ENCODE peak calls at places on chromosomes 2 and 18, in nine cellular contexts. X is transverse colon, E is K562, N is stomach, L is GM23338, M is prostate gland, Z is SK-N-SH, Y is H1, A is esophagus muscularis mucosa. U is an unnamed sample.

GRCh38 chr2:228600265-228600664 is 418.8 kb upstream of the SPHKAP start:
- DNase-seq in X (no peak), E (no peak), A (no peak), M (no peak), Y (no peak), L (no peak), N (no peak), Z (no peak), U (no peak)

GRCh38 chr18:22191346-22191710 is 21.9 kb downstream of the GATA6 start:
- DNase-seq in Z (no peak), L (no peak), E (no peak), Y (no peak), M (no peak), X (no peak), A (no peak), N (no peak), U (no peak)

GRCh38 chr2:204315236-204315662 is 230.0 kb upstream of the PARD3B start:
- DNase-seq in Y (no peak), N (peak; percentile 51), A (no peak), L (no peak), M (no peak), X (peak; percentile 13), E (no peak), Z (no peak), U (no peak)

GRCh38 chr18:2857491-2858063 is 10.8 kb downstream of the EMILIN2 start:
- DNase-seq in E (no peak), X (peak; percentile 67), N (peak; percentile 52), M (no peak), A (peak; percentile 97), L (no peak), Y (no peak), Z (no peak), U (no peak)

GRCh38 chr2:223614534-223614933 is 12.4 kb upstream of the SCG2 start:
- DNase-seq in L (no peak), Y (no peak), E (no peak), N (no peak), M (no peak), Z (peak; percentile 33), X (no peak), A (no peak), U (no peak)

GRCh38 chr2:238126775-238127164 is 11.7 kb upstream of the KLHL30 start:
- DNase-seq in L (no peak), A (no peak), N (no peak), M (no peak), X (no peak), Y (no peak), Z (no peak), E (no peak), U (no peak)

GRCh38 chr18:2336993-2337392 is 234.3 kb downstream of the METTL4 start:
- DNase-seq in N (no peak), Z (no peak), X (no peak), Y (no peak), A (no peak), L (no peak), E (no peak), M (no peak), U (no peak)

GRCh38 chr2:218853766-218854165 is 5.8 kb upstream of the WNT6 start:
- DNase-seq in L (no peak), N (no peak), X (no peak), Z (no peak), E (peak; percentile 21), A (no peak), Y (no peak), M (no peak), U (no peak)

GRCh38 chr2:168661404-168661869 is 141.0 kb upstream of the NOSTRIN start:
- DNase-seq in E (no peak), X (no peak), N (no peak), Z (no peak), L (peak; percentile 75), A (no peak), M (no peak), Y (peak; percentile 33), U (no peak)

GRCh38 chr2:7017621-7018260 is 100.5 kb downstream of the RNF144A start:
- DNase-seq in Z (peak; percentile 53), A (no peak), N (no peak), M (no peak), X (no peak), E (no peak), Y (no peak), L (no peak), U (no peak)

GRCh38 chr18:10047237-10047636 is 133.4 kb downstream of the VAPA start:
- DNase-seq in X (no peak), L (no peak), Z (no peak), E (no peak), M (no peak), Y (no peak), A (no peak), N (no peak), U (no peak)

GRCh38 chr2:193428336-193428818 is 1233.6 kb upstream of the TMEFF2 start:
- DNase-seq in Z (no peak), X (no peak), L (peak; percentile 30), M (no peak), Y (no peak), A (no peak), N (no peak), E (no peak), U (no peak)

GRCh38 chr2:218072478-218073024 is 3.5 kb downstream of the RUFY4 start:
- DNase-seq in Y (no peak), A (no peak), L (no peak), E (no peak), M (no peak), X (no peak), N (no peak), Z (no peak), U (no peak)

GRCh38 chr18:12321331-12321730 is 13.3 kb downstream of the TUBB6 start:
- DNase-seq in Y (no peak), M (no peak), Z (no peak), X (no peak), A (no peak), E (no peak), N (no peak), L (no peak), U (no peak)

GRCh38 chr2:237438082-237438925 is 24.3 kb upstream of the COL6A3 start:
- DNase-seq in M (no peak), X (peak; percentile 55), Z (no peak), Y (no peak), A (no peak), L (peak; percentile 83), E (no peak), N (peak; percentile 79), U (no peak)

GRCh38 chr2:86283461-86284030 is 53.9 kb downstream of the REEP1 start:
- DNase-seq in L (no peak), A (no peak), N (peak; percentile 37), X (no peak), Z (no peak), M (no peak), Y (no peak), E (no peak), U (no peak)

GRCh38 chr2:85215074-85216050 is 82.2 kb downstream of the TCF7L1 start:
- DNase-seq in X (peak; percentile 12), N (no peak), L (peak; percentile 56), Y (no peak), E (no peak), M (peak; percentile 15), A (no peak), Z (peak; percentile 87), U (no peak)
- TF ChIP-seq CTCF in X (no peak), N (no peak), L (peak; percentile 60), Y (no peak), E (peak; percentile 9), M (no peak), A (no peak), Z (no peak), U (peak; percentile 14)

GRCh38 chr2:46317092-46317486 is 19.9 kb downstream of the EPAS1 start:
- DNase-seq in Z (no peak), L (no peak), X (no peak), E (no peak), N (no peak), A (no peak), M (no peak), Y (no peak), U (no peak)

GRCh38 chr2:46320141-46320567 is 22.9 kb downstream of the EPAS1 start:
- DNase-seq in N (no peak), X (no peak), M (no peak), E (no peak), A (no peak), Z (peak; percentile 52), L (no peak), Y (no peak), U (no peak)

GRCh38 chr2:46323671-46324207 is 26.5 kb downstream of the EPAS1 start:
- DNase-seq in L (no peak), M (no peak), A (no peak), Z (no peak), N (no peak), E (no peak), Y (no peak), X (no peak), U (no peak)

GRCh38 chr2:46318579-46319460 is 21.6 kb downstream of the EPAS1 start:
- DNase-seq in E (no peak), Z (no peak), N (no peak), L (no peak), M (no peak), Y (no peak), A (no peak), X (no peak), U (no peak)

DNA sequence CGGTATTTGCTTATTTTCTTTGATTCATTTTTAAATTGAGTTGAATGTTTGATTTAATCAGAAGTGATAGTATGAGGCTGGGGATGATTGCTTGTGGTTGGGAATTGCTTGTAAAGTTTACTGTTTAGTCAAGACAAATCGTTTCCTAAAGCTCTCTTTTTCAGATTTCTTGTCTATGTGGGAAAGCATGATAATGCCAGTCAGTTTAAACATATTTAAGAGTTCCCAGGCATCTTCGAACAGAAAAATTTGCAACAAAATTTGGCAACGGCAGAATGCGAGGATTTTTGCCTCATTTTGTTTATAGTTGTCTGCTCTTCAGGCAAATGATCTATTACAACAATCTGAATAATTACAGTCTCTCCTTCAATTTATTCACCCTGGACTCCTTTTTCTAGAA is 22.5 kb downstream of the EPAS1 start:
- DNase-seq in N (no peak), E (no peak), L (no peak), M (no peak), A (no peak), X (no peak), Y (no peak), Z (no peak), U (no peak)
- H3K4me1 ChIP-seq in N (peaks cover 31% of the 10 kb centered on the region), E (peaks cover 19% of the 10 kb centered on the region), L (peaks cover 19% of the 10 kb centered on the region), M (peaks cover 18% of the 10 kb centered on the region), A (peaks cover 45% of the 10 kb centered on the region), X (peaks cover 9% of the 10 kb centered on the region), Y (peaks cover 2% of the 10 kb centered on the region), Z (peaks cover 32% of the 10 kb centered on the region), U (no peaks in the 10 kb centered on the region)

GRCh38 chr18:26089247-26090129 is 925 bp downstream of the SS18 start:
- DNase-seq in E (no peak), L (peak; percentile 41), Z (peak; percentile 10), M (peak; percentile 12), X (no peak), A (no peak), Y (no peak), N (no peak), U (no peak)
- TF ChIP-seq POLR2AphosphoS5 in E (no peak), L (no peak), Z (no peak), M (no peak), X (no peak), A (no peak), Y (no peak), N (no peak), U (no peak)

DNA sequence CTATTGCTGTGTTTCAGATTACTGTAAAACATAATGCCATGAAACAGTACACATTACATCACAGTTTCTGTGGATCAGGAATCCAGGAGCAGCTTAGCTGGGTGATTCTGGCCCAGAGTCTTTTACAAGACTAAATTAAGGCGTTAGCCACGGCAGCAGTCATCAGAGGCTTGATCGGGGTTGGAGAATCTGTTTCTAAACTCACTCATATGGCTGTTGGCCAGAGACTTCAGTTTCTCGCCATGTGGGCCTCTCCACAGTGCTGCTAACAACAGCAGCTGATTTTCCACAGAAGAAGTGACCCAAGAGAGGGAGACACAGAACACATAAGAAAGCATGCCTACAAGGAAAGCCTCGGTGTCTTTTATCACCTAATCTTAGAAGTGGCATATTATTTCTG is 89.2 kb upstream of the MYO3B start:
- DNase-seq in L (no peak), M (no peak), A (no peak), E (no peak), X (no peak), Z (no peak), Y (no peak), N (no peak), U (no peak)
- TF ChIP-seq CTCF in L (no peak), M (no peak), A (no peak), E (no peak), X (no peak), Z (no peak), Y (no peak), N (no peak), U (no peak)

U was measured in breast epithelium.